ENCODE peak calls at places on chromosome 18, in nine cellular contexts. B is OCI-LY7; J is midbrain; N is activated CD4-positive, alpha-beta T cell treated with anti-CD3 and anti-CD28 coated beads for 48 hours; V is fibroblast of pulmonary artery; W is sigmoid colon; A is mammary epithelial cell; H is stimulated activated CD4-positive, alpha-beta T cell treated with anti-CD3 and anti-CD28 coated beads, Interleukin-1b, Interleukin-23, amount 100 ng/mL, for 1 hour; E is choroid plexus epithelial cell. F is an unnamed sample.

GRCh38 chr18:79912409-79912991 is 39.0 kb downstream of the SLC66A2 start:
- DNase-seq in H (no peak), N (peak), W (no peak), E (peak), J (no peak), B (no peak), A (no peak), V (peak), F (no peak)

GRCh38 chr18:22167471-22168151 is 1.8 kb upstream of the GATA6 start:
- DNase-seq in W (no peak), N (no peak), E (no peak), A (no peak), J (no peak), V (peak), H (no peak), B (no peak), F (no peak)

GRCh38 chr18:32884543-32884942 is 111.7 kb upstream of the KLHL14 start:
- DNase-seq in B (no peak), E (no peak), V (no peak), N (no peak), A (no peak), J (no peak), H (no peak), W (no peak), F (no peak)

GRCh38 chr18:23710068-23710527 is 20.8 kb downstream of the LAMA3 start:
- DNase-seq in H (no peak), E (peak), J (no peak), N (no peak), A (no peak), B (no peak), V (peak), W (no peak), F (no peak)

GRCh38 chr18:46571756-46572155 is 85.3 kb downstream of the LOXHD1 start:
- DNase-seq in W (no peak), N (no peak), H (no peak), A (no peak), B (no peak), E (no peak), J (no peak), V (no peak), F (no peak)

GRCh38 chr18:76450452-76450851 is 44.6 kb downstream of the ZNF516 start:
- DNase-seq in H (no peak), N (no peak), E (no peak), A (no peak), B (no peak), W (peak), J (peak), V (peak), F (no peak)

GRCh38 chr18:62339106-62339988 is 14.2 kb downstream of the TNFRSF11A start:
- DNase-seq in H (no peak), J (no peak), B (no peak), A (peak), W (no peak), N (peak), E (peak), V (peak), F (no peak)

GRCh38 chr18:22734812-22735627 is 198.1 kb upstream of the RBBP8 start:
- DNase-seq in B (no peak), N (no peak), H (no peak), V (peak), W (no peak), E (peak), A (no peak), J (no peak), F (no peak)

GRCh38 chr18:76351961-76352581 is 143.0 kb downstream of the ZNF516 start:
- DNase-seq in H (no peak), V (peak), N (no peak), E (peak), W (peak), J (no peak), B (no peak), A (peak), F (peak)

GRCh38 chr18:59690216-59691045 is 6.8 kb downstream of the CCBE1 start:
- DNase-seq in B (no peak), W (no peak), V (no peak), H (no peak), E (no peak), A (no peak), N (no peak), J (no peak), F (no peak)

GRCh38 chr18:21479721-21480120 is 120.8 kb downstream of the ESCO1 start:
- DNase-seq in A (no peak), E (no peak), H (no peak), N (no peak), V (no peak), W (no peak), J (no peak), B (no peak), F (no peak)

GRCh38 chr18:44342946-44343345 is 337.7 kb upstream of the SETBP1 start:
- DNase-seq in E (no peak), N (no peak), J (no peak), V (no peak), B (no peak), W (no peak), H (no peak), A (no peak), F (no peak)

GRCh38 chr18:55861266-55861665 is 273.3 kb upstream of the TCF4 start:
- DNase-seq in N (no peak), V (peak), H (no peak), J (peak), A (peak), E (peak), B (no peak), W (no peak), F (no peak)

GRCh38 chr18:2148823-2149222 is 422.5 kb downstream of the METTL4 start:
- DNase-seq in B (no peak), V (peak), H (no peak), W (no peak), A (no peak), J (no peak), E (no peak), N (no peak), F (no peak)

GRCh38 chr18:75066223-75066622 is 142.7 kb downstream of the PTGR3 start:
- DNase-seq in N (no peak), E (no peak), H (no peak), W (no peak), V (no peak), J (no peak), A (no peak), B (no peak), F (peak)

GRCh38 chr18:6270791-6271216 is 143.9 kb downstream of the L3MBTL4 start:
- DNase-seq in A (no peak), B (no peak), J (no peak), N (no peak), V (no peak), E (no peak), W (no peak), H (no peak), F (no peak)

GRCh38 chr18:25648724-25649260 is 296.8 kb upstream of the ZNF521 start:
- DNase-seq in W (no peak), N (no peak), V (no peak), B (no peak), A (no peak), H (no peak), J (no peak), E (peak), F (no peak)

GRCh38 chr18:79523221-79523737 is 127.5 kb downstream of the NFATC1 start:
- DNase-seq in V (no peak), A (no peak), W (no peak), N (peak), B (peak), J (no peak), H (no peak), E (no peak), F (peak)

GRCh38 chr18:5868218-5868904 is 27.0 kb downstream of the TMEM200C start:
- DNase-seq in A (peak), N (peak), E (peak), J (peak), W (no peak), B (peak), H (no peak), V (peak), F (no peak)

GRCh38 chr18:69622961-69623360 is 222.3 kb downstream of the DOK6 start:
- DNase-seq in A (no peak), H (no peak), W (no peak), J (no peak), B (no peak), V (no peak), E (no peak), N (no peak), F (no peak)

GRCh38 chr18:78765142-78765541 is 214.5 kb upstream of the SALL3 start:
- DNase-seq in B (no peak), V (no peak), H (no peak), E (no peak), W (peak), N (no peak), A (no peak), J (no peak), F (peak)

GRCh38 chr18:78993014-78993926 is 13.7 kb downstream of the SALL3 start:
- DNase-seq in W (no peak), E (no peak), B (no peak), A (no peak), H (no peak), N (no peak), J (no peak), V (no peak), F (no peak)

GRCh38 chr18:12060182-12060870 is 33.3 kb upstream of the ANKRD62 start:
- DNase-seq in E (no peak), J (no peak), V (no peak), H (no peak), N (no peak), A (no peak), W (no peak), B (peak), F (no peak)

GRCh38 chr18:4908239-4908638 is 288.8 kb downstream of the AKAIN1 start:
- DNase-seq in W (no peak), A (no peak), J (no peak), N (no peak), B (no peak), V (no peak), H (no peak), E (no peak), F (no peak)

GRCh38 chr18:53790817-53791216 is 433.7 kb downstream of the MBD2 start:
- DNase-seq in J (no peak), B (no peak), W (no peak), H (no peak), A (no peak), N (no peak), E (peak), V (peak), F (no peak)

GRCh38 chr18:75551071-75551470 is 123.6 kb upstream of the SMIM21 start:
- DNase-seq in J (peak), E (peak), V (no peak), A (no peak), B (no peak), H (no peak), W (no peak), N (no peak), F (no peak)

GRCh38 chr18:58792086-58792485 is 72.6 kb upstream of the ZNF532 start:
- DNase-seq in H (no peak), W (no peak), B (no peak), J (no peak), E (no peak), A (no peak), N (no peak), V (no peak), F (no peak)

GRCh38 chr18:5620284-5620683 is 76.5 kb upstream of the EPB41L3 start:
- DNase-seq in V (peak), E (peak), A (peak), B (no peak), N (no peak), W (no peak), J (no peak), H (no peak), F (no peak)

GRCh38 chr18:36769611-36770314 is 59.0 kb downstream of the TPGS2 start:
- DNase-seq in B (no peak), J (no peak), E (peak), A (no peak), H (no peak), V (no peak), W (no peak), N (peak), F (no peak)

GRCh38 chr18:43789234-43790000 is 512.1 kb upstream of the SYT4 start:
- DNase-seq in A (no peak), N (no peak), J (no peak), B (no peak), V (peak), W (no peak), H (no peak), E (peak), F (no peak)

GRCh38 chr18:55384551-55385275 is 203.3 kb downstream of the TCF4 start:
- DNase-seq in V (peak), A (peak), E (peak), W (no peak), N (peak), B (peak), H (no peak), J (no peak), F (no peak)

GRCh38 chr18:36537289-36537688 is 239.8 kb downstream of the FHOD3 start:
- DNase-seq in J (no peak), V (no peak), B (no peak), E (no peak), N (no peak), W (no peak), A (no peak), H (no peak), F (no peak)

F was measured in upper lobe of right lung.